ENCODE peak calls at places on chromosomes 6 and 20, in seven cellular contexts. H is right atrium auricular region; L is CD8-positive, alpha-beta T cell; U is transverse colon; Z is lung; V is AG04450; M is fibroblast of lung. G is an unnamed sample.

GRCh38 chr6:89999154-89999553 is 104.9 kb downstream of the GJA10 start:
- DNase-seq in H (peak; percentile 68), L (no peak), M (peak; percentile 42), U (peak; percentile 88), V (no peak), Z (no peak), G (peak; percentile 27)

GRCh38 chr20:61328906-61329558 is 77.0 kb downstream of the CDH4 start:
- DNase-seq in H (no peak), U (no peak), M (peak; percentile 17), V (no peak), Z (no peak), L (no peak), G (no peak)

GRCh38 chr6:16322666-16323312 is 84.4 kb downstream of the GMPR start:
- DNase-seq in V (peak; percentile 87), L (peak; percentile 56), H (peak; percentile 86), M (peak; percentile 96), Z (peak; percentile 56), U (peak; percentile 63), G (peak; percentile 79)

GRCh38 chr20:44762466-44763140 is 16.9 kb downstream of the KCNK15 start:
- DNase-seq in Z (no peak), U (no peak), V (no peak), L (no peak), H (no peak), M (no peak), G (no peak)

GRCh38 chr6:162613310-162613709 is 114.3 kb downstream of the PRKN start:
- DNase-seq in L (no peak), H (no peak), V (no peak), U (no peak), Z (no peak), M (no peak), G (no peak)

GRCh38 chr6:20310185-20310584 is 91.5 kb upstream of the E2F3 start:
- DNase-seq in L (no peak), H (no peak), V (no peak), U (no peak), Z (no peak), M (no peak), G (no peak)

GRCh38 chr6:64538760-64539159 is 903.2 kb downstream of the PHF3 start:
- DNase-seq in Z (no peak), H (no peak), L (no peak), M (no peak), V (no peak), U (no peak), G (no peak)

GRCh38 chr6:40343318-40343886 is 243.8 kb downstream of the LRFN2 start:
- DNase-seq in Z (no peak), H (no peak), V (no peak), M (no peak), L (no peak), U (no peak), G (peak; percentile 5)

GRCh38 chr6:7953753-7954152 is 43.2 kb upstream of the TXNDC5 start:
- DNase-seq in U (no peak), M (no peak), Z (no peak), H (no peak), L (no peak), V (no peak), G (no peak)

GRCh38 chr6:158737710-158738615 is 81.2 kb downstream of the EZR start:
- DNase-seq in Z (no peak), U (peak; percentile 55), M (peak; percentile 32), V (no peak), L (no peak), H (no peak), G (no peak)

GRCh38 chr20:63411151-63411897 is 50.2 kb upstream of the CHRNA4 start:
- DNase-seq in Z (no peak), U (no peak), H (no peak), V (no peak), M (no peak), L (no peak), G (no peak)

GRCh38 chr6:170358496-170358895 is 51.9 kb downstream of the FAM120B start:
- DNase-seq in H (no peak), V (no peak), L (no peak), M (no peak), U (peak; percentile 35), Z (no peak), G (no peak)

GRCh38 chr20:43936805-43937204 is 22.2 kb downstream of the TOX2 start:
- DNase-seq in M (no peak), V (no peak), H (no peak), Z (no peak), U (no peak), L (no peak), G (no peak)

GRCh38 chr6:133880006-133880405 is 8.9 kb upstream of the TCF21 start:
- DNase-seq in Z (no peak), H (no peak), M (no peak), U (no peak), V (no peak), L (no peak), G (no peak)

GRCh38 chr6:147040041-147040440 is 164.2 kb upstream of the STXBP5 start:
- DNase-seq in M (peak; percentile 84), Z (no peak), V (no peak), H (no peak), U (no peak), L (no peak), G (no peak)

GRCh38 chr20:57439432-57439831 is 48.2 kb downstream of the RBM38 start:
- DNase-seq in U (peak; percentile 77), H (no peak), Z (peak; percentile 88), L (no peak), V (no peak), M (no peak), G (peak; percentile 56)

GRCh38 chr6:31399589-31400466 is 3.6 kb upstream of the MICA start:
- DNase-seq in V (peak; percentile 71), Z (peak; percentile 92), L (peak; percentile 47), H (peak; percentile 95), U (peak; percentile 94), M (peak; percentile 89), G (peak; percentile 94)

GRCh38 chr6:116450769-116451740 is 10.1 kb upstream of the CALHM6 start:
- DNase-seq in V (no peak), L (no peak), M (no peak), H (no peak), U (peak; percentile 12), Z (no peak), G (no peak)

DNA sequence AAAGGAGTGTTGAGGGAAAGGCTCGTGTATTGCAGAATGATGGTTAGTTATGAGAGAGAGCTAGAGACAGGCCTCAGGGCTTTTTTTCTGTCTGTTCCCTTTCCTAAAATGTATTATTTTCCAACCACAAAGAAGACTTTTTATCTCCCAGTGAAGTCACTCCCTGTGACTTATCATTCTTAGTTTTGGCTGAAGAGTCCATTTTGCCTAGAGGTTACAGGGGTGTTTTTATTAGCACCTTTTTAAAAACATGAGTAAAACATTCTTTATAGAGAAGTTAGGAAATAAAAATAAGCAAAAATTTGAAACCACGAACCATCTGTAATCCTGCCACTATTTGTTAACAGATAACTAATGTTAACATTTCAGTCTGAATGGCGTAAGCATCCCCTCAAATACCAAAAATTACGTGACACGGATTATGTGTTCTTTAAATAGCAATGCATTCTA is 37.3 kb upstream of the LTV1 start:
- DNase-seq in V (peak; percentile 8), M (peak; percentile 60), H (no peak), Z (no peak), L (no peak), U (no peak), G (no peak)
- H3K27ac ChIP-seq in V (no peak overlapping the region), M (no peak overlapping the region), H (no peak overlapping the region), Z (no peak overlapping the region), L (no peak overlapping the region), U (no peak overlapping the region), G (no peak overlapping the region)

DNA sequence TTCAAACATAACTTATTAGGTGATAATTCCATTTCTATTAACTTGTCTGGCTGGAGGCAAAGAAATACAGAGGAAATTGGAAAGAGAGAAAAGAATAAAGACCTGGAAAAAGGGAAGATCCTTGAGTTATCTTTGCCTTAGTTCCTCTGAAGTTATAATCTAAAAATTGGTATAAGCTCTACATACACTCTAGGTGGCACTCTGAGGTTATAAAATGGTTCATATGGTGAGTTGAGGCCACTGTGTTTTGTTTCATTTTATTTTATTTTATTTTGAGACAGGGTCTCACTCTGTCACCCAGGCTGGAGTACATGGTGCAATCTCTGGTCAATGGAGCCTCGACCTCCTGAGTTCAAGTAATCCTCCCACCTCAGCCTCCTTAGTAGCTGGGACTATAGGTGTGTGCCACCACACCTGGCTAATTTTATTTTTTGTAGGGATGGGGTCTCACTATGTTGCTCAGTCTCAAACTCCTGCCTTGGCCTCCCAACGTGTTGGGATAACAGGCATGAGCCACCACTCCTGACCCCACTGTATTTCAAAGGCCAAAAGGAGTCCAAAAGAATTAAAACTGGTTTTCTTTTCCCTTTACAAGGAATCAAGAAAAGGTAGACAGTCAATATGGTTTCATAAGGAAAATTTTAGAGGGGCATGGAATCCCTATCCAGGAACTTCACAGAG is 19.4 kb downstream of the GPX6 start:
- DNase-seq in L (no peak), U (no peak), V (no peak), Z (no peak), H (no peak), M (peak; percentile 29), G (no peak)
- TF ChIP-seq CTCF in L (no peak), U (no peak), V (no peak), Z (no peak), H (no peak), M (no peak), G (no peak)

GRCh38 chr6:43124481-43124880 is 46.6 kb upstream of the SRF start:
- DNase-seq in M (no peak), H (no peak), Z (no peak), L (no peak), U (no peak), V (no peak), G (no peak)

GRCh38 chr6:43127180-43127579 is 43.9 kb upstream of the SRF start:
- DNase-seq in H (no peak), U (no peak), L (no peak), Z (no peak), V (no peak), M (no peak), G (no peak)

GRCh38 chr6:43125119-43125518 is 46.0 kb upstream of the SRF start:
- DNase-seq in U (no peak), H (no peak), L (no peak), Z (no peak), M (peak; percentile 49), V (peak; percentile 52), G (no peak)

GRCh38 chr6:43123691-43124314 is 47.3 kb upstream of the SRF start:
- DNase-seq in L (no peak), H (no peak), Z (no peak), M (no peak), U (no peak), V (no peak), G (no peak)

GRCh38 chr6:43125555-43125954 is 45.5 kb upstream of the SRF start:
- DNase-seq in Z (no peak), V (no peak), U (no peak), L (no peak), H (no peak), M (no peak), G (no peak)
- H3K27ac ChIP-seq in Z (no peak overlapping the region), V (peak overlapping the region; percentile 70), U (no peak overlapping the region), L (no peak overlapping the region), H (no peak overlapping the region), M (no peak overlapping the region), G (no peak overlapping the region)

DNA sequence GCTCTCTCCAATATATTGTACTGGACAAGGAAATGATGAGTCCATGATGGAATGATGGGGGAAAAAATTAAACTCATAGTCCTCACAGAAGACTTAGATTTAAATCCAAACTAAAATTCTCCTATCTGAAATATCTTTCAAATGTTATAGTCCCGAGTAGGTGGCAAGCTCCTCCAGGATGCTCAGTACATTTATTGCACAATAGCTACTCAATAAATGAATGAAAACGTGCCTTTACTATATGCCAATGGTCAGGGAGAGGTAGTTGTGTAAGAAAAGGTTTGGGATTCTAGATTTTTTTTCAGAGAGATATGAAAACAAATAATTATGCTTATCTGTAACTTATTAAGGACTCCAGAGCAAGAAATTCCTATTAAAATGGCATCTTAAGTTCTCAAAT is 32.8 kb downstream of the HS3ST5 start:
- DNase-seq in V (no peak), M (no peak), Z (no peak), L (no peak), H (no peak), U (no peak), G (no peak)
- TF ChIP-seq CTCF in V (no peak), M (no peak), Z (no peak), L (no peak), H (no peak), U (no peak), G (no peak)

G was measured in testis.